ENCODE peak calls at places on chromosomes 13 and 19, in four cellular contexts. F is MCF 10A; C is CD4-positive, alpha-beta T cell; Y is heart left ventricle. E is an unnamed sample.

GRCh38 chr19:4038057-4038456 is 28.6 kb downstream of the ZBTB7A start:
- DNase-seq in F (no peak), C (no peak), Y (no peak), E (no peak)

GRCh38 chr13:50126378-50127016 is 111.3 kb downstream of the KCNRG start:
- DNase-seq in F (peak), C (no peak), Y (no peak), E (no peak)

GRCh38 chr19:33988601-33989000 is 183.7 kb upstream of the LSM14A start:
- DNase-seq in F (no peak), C (no peak), Y (no peak), E (no peak)

GRCh38 chr13:106078191-106078590 is 457.3 kb downstream of the EFNB2 start:
- DNase-seq in F (no peak), C (no peak), Y (no peak), E (no peak)

GRCh38 chr19:2079865-2080301 is 16.2 kb downstream of the MOB3A start:
- DNase-seq in F (no peak), C (no peak), Y (no peak), E (no peak)

GRCh38 chr19:7078007-7078406 is 8.5 kb downstream of the ZNF557 start:
- DNase-seq in F (no peak), C (no peak), Y (no peak), E (no peak)

GRCh38 chr13:36072127-36072526 is 59.1 kb downstream of the DCLK1 start:
- DNase-seq in F (no peak), C (no peak), Y (no peak), E (no peak)

GRCh38 chr13:35926859-35927530 is 204.2 kb downstream of the DCLK1 start:
- DNase-seq in F (no peak), C (no peak), Y (no peak), E (no peak)

GRCh38 chr19:16338470-16339360 is 14.1 kb downstream of the KLF2 start:
- DNase-seq in F (peak), C (peak), Y (no peak), E (peak)

GRCh38 chr13:39876258-39876657 is 220.8 kb downstream of the COG6 start:
- DNase-seq in F (peak), C (no peak), Y (no peak), E (no peak)

GRCh38 chr13:98103942-98104880 is 38.7 kb upstream of the FARP1 start:
- DNase-seq in F (peak), C (no peak), Y (no peak), E (no peak)

GRCh38 chr13:50572129-50572528 is 271.4 kb downstream of the DLEU7 start:
- DNase-seq in F (no peak), C (no peak), Y (no peak), E (no peak)

GRCh38 chr19:16447015-16447384 is 24.8 kb downstream of the EPS15L1 start:
- DNase-seq in F (peak), C (no peak), Y (peak), E (peak)

GRCh38 chr13:24232037-24232436 is 71.5 kb downstream of the SPATA13 start:
- DNase-seq in F (no peak), C (no peak), Y (no peak), E (no peak)

GRCh38 chr19:7888145-7888825 is at the start of gene LRRC8E:
- DNase-seq in F (peak), C (peak), Y (no peak), E (no peak)

GRCh38 chr13:109331898-109332297 is 454.5 kb downstream of the IRS2 start:
- DNase-seq in F (no peak), C (no peak), Y (no peak), E (no peak)

GRCh38 chr13:71875823-71876222 is 8.8 kb upstream of the DACH1 start:
- DNase-seq in F (no peak), C (no peak), Y (no peak), E (no peak)

GRCh38 chr19:14533450-14533849 is 4.1 kb downstream of the TECR start:
- DNase-seq in F (no peak), C (no peak), Y (no peak), E (no peak)
- TF ChIP-seq CTCF in F (no peak), C (no peak), Y (no peak), E (no peak)

GRCh38 chr19:13036366-13036976 is 41.2 kb downstream of the NFIX start:
- DNase-seq in F (peak), C (no peak), Y (no peak), E (no peak)
- TF ChIP-seq CTCF in F (no peak), C (no peak), Y (peak), E (no peak)

GRCh38 chr19:15169541-15170285 is 31.1 kb downstream of the NOTCH3 start:
- DNase-seq in F (no peak), C (no peak), Y (no peak), E (no peak)

GRCh38 chr19:15175609-15176008 is 25.2 kb downstream of the NOTCH3 start:
- DNase-seq in F (no peak), C (no peak), Y (no peak), E (no peak)

GRCh38 chr19:15177269-15178116 is 23.3 kb downstream of the NOTCH3 start:
- DNase-seq in F (peak), C (peak), Y (peak), E (peak)

GRCh38 chr19:15170345-15170744 is 30.4 kb downstream of the NOTCH3 start:
- DNase-seq in F (no peak), C (no peak), Y (no peak), E (no peak)

DNA sequence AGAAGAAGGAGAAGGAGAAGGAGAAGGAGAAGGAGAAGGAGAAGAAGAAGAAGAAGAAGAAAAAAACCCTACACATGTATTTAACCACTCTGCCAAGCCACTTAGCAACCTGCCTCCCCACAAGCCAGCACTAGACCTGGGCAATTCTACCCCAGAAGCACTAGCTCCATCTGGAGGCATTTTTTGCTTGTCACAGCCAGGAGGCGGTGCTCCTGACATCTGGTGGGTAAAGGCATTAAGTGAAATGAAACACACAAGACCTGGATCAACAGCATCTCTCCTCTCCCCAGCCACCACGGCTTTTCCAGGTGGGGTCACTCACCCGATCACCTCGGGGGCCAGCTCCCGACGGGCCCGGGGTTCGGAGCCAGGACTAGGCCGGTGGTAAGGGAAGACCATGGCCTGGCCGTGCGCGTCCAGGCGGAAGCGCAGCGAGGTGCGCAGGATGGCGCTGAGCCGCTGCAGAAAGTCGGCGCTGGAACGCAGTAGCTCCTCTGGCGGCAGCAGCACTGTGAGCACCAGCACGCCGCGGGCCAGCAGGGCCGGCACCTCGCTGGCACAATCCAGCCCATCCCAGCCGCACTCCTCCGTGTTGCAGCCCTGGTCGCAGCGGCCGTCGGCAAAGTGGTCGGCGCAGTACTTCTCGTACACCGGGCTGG is 26.9 kb downstream of the NOTCH3 start:
- DNase-seq in F (peak), C (no peak), Y (no peak), E (no peak)
- TF ChIP-seq CTCF in F (no peak), C (no peak), Y (no peak), E (peak)

DNA sequence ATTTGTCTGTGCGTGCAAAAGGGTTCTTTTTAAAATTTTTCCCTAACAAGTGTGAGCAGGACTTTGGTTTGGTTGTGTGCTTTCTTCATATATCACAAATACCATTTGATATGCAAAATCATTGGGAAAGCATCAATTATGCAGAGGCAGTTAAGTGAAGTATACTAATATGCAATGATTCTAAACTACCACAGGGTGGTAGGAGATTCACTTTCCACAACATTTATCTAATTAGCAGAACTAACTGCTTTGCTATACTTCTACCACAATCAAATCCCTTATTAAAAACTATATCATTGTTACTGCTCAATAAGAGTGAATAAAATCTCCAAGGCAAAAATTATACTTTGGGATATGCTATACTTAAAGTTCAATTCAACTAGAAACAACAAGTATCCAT is 2738.9 kb upstream of the PCDH20 start:
- DNase-seq in F (peak), C (no peak), Y (no peak), E (no peak)
- TF ChIP-seq CTCF in F (peak), C (no peak), Y (no peak), E (no peak)

GRCh38 chr19:10565028-10565566 is 713 bp downstream of the KRI1 start:
- DNase-seq in F (peak), C (peak), Y (no peak), E (peak)
- TF ChIP-seq CTCF in F (no peak), C (no peak), Y (no peak), E (peak)

GRCh38 chr19:20278342-20278741 is 111.3 kb downstream of the ZNF486 start:
- DNase-seq in F (peak), C (no peak), Y (no peak), E (peak)
- TF ChIP-seq CTCF in F (peak), C (no peak), Y (peak), E (peak)

GRCh38 chr13:92173254-92173653 is 774.8 kb downstream of the GPC5 start:
- DNase-seq in F (no peak), C (no peak), Y (no peak), E (no peak)

GRCh38 chr13:92172191-92172590 is 773.8 kb downstream of the GPC5 start:
- DNase-seq in F (no peak), C (no peak), Y (no peak), E (no peak)

GRCh38 chr13:92175330-92175729 is 776.9 kb downstream of the GPC5 start:
- DNase-seq in F (peak), C (no peak), Y (no peak), E (peak)
- TF ChIP-seq CTCF in F (peak), C (no peak), Y (peak), E (peak)

GRCh38 chr13:102913924-102914628 is 68.2 kb downstream of the ERCC5 start:
- DNase-seq in F (peak), C (no peak), Y (no peak), E (no peak)
- TF ChIP-seq CTCF in F (no peak), C (no peak), Y (no peak), E (no peak)

DNA sequence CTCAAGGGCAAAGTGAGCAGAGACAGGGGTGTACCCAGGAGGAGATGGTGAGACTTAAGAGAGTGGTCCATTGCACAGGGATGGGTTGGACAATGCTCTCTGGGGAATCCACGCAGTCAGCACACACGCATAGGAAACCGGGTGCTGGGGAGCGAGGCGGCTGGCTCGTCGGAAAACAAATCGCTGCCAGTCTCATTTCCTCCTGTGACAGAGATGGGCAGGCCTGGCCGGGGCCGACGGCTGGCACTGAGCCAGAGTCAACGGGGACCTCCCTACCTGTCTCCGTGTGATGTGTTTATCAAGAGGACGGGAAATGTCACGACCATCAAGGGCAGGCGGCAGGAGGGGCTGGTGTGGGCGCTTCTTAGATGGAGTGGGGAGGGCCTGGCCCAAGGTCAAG is 27.3 kb downstream of the PTPRS start:
- DNase-seq in F (no peak), C (no peak), Y (no peak), E (no peak)
- TF ChIP-seq CTCF in F (no peak), C (no peak), Y (no peak), E (no peak)